ENCODE peak calls at places on chromosome 13, in four cellular contexts. L, N, T and H are unnamed samples.

GRCh38 chr13:71412231-71412630 is 454.8 kb downstream of the DACH1 start:
- DNase-seq in L (no peak), N (no peak), T (no peak), H (no peak)

GRCh38 chr13:52925775-52926285 is 77.4 kb upstream of the PCDH8 start:
- DNase-seq in L (no peak), N (no peak), T (no peak), H (no peak)

GRCh38 chr13:102626928-102627327 is 30.1 kb downstream of the TPP2 start:
- DNase-seq in L (no peak), N (no peak), T (no peak), H (no peak)

GRCh38 chr13:31764556-31764955 is 25.2 kb downstream of the RXFP2 start:
- DNase-seq in L (no peak), N (no peak), T (no peak), H (no peak)

GRCh38 chr13:45119990-45120864 is at the start of gene GTF2F2:
- DNase-seq in L (peak; percentile 90), N (peak; percentile 84), T (peak; percentile 91), H (peak; percentile 77)

GRCh38 chr13:31765441-31765840 is 26.1 kb downstream of the RXFP2 start:
- DNase-seq in L (peak; percentile 89), N (no peak), T (no peak), H (no peak)

GRCh38 chr13:114049026-114049425 is 75.2 kb upstream of the C13orf46 start:
- DNase-seq in L (no peak), N (no peak), T (no peak), H (no peak)

GRCh38 chr13:46313441-46314257 is 73.4 kb downstream of the RUBCNL start:
- DNase-seq in L (no peak), N (no peak), T (no peak), H (no peak)

GRCh38 chr13:45584816-45585215 is 30.7 kb downstream of the ERICH6B start:
- DNase-seq in L (no peak), N (peak; percentile 13), T (no peak), H (peak; percentile 16)

GRCh38 chr13:77521595-77522367 is 13.7 kb upstream of the SCEL start:
- DNase-seq in L (no peak), N (no peak), T (no peak), H (no peak)

GRCh38 chr13:99465454-99465853 is 35.8 kb upstream of the TM9SF2 start:
- DNase-seq in L (no peak), N (no peak), T (no peak), H (no peak)

GRCh38 chr13:60754691-60755090 is 357.7 kb downstream of the TDRD3 start:
- DNase-seq in L (no peak), N (no peak), T (no peak), H (no peak)
- H3K9ac ChIP-seq in L (no peak overlapping the region), N (no peak overlapping the region), T (no peak overlapping the region), H (no peak overlapping the region)

GRCh38 chr13:84303035-84303434 is 420.8 kb upstream of the SLITRK1 start:
- DNase-seq in L (no peak), N (no peak), T (no peak), H (no peak)
- TF ChIP-seq RAD21 in L (no peak), N (no peak), T (no peak), H (no peak)

GRCh38 chr13:20348645-20349408 is 116.7 kb upstream of the GJB6 start:
- DNase-seq in L (no peak), N (no peak), T (no peak), H (no peak)
- H3K9ac ChIP-seq in L (no peak overlapping the region), N (no peak overlapping the region), T (no peak overlapping the region), H (no peak overlapping the region)

DNA sequence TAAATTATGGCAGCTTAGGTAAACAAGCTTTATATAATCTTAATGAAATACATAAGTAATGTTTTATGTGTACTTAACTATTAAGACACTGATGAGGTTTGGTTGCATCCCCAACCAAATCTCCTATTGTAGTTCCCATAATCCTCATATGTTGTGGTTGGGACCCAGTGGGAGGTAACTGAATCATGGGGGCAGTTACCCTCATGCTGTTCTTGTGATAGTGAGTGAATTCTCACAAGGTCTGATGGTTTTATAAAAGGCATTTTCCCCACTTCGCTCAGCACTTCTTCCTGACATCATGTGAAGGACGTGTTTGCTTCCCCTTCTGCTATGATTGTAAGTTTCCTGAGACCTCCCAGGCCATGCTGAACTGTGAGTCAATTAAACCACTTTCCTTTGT is 212.7 kb downstream of the DIAPH3 start:
- DNase-seq in L (no peak), N (no peak), T (no peak), H (no peak)
- TF ChIP-seq RAD21 in L (no peak), N (no peak), T (no peak), H (no peak)

DNA sequence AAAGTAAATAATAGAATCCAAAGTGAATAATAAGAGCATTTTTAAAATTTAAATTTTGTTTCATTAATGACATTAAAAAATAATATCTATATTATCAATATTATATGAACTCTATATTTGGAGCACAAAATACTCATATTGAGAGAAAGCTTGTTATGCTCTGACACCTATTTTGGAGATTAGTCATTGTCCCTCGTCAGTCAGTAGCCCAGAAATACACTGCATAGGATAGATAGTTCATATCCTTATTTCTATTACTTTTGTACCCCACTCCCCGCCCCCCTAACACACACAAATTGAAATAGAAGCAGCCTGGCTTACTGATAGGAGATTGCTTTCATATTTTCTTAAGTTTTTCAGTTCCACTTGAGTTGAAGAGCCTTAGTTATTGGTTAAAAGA is 652.8 kb downstream of the PCDH9 start:
- DNase-seq in L (no peak), N (no peak), T (no peak), H (no peak)
- H3K9ac ChIP-seq in L (no peak overlapping the region), N (no peak overlapping the region), T (no peak overlapping the region), H (no peak overlapping the region)

GRCh38 chr13:108594153-108594552 is 35.3 kb upstream of the MYO16 start:
- DNase-seq in L (no peak), N (no peak), T (no peak), H (no peak)
- TF ChIP-seq RAD21 in L (no peak), N (no peak), T (no peak), H (no peak)

GRCh38 chr13:27605610-27606200 is 14.6 kb downstream of the LNX2 start:
- DNase-seq in L (peak; percentile 33), N (no peak), T (no peak), H (no peak)
- H3K9ac ChIP-seq in L (no peak overlapping the region), N (no peak overlapping the region), T (no peak overlapping the region), H (no peak overlapping the region)

GRCh38 chr13:47901451-47901850 is 99.6 kb downstream of the SUCLA2 start:
- DNase-seq in L (peak; percentile 37), N (no peak), T (no peak), H (no peak)
- TF ChIP-seq RAD21 in L (no peak), N (no peak), T (no peak), H (no peak)

GRCh38 chr13:75458696-75459422 is 23.1 kb downstream of the TBC1D4 start:
- DNase-seq in L (no peak), N (no peak), T (peak; percentile 48), H (no peak)
- H3K9ac ChIP-seq in L (no peak overlapping the region), N (no peak overlapping the region), T (no peak overlapping the region), H (no peak overlapping the region)

DNA sequence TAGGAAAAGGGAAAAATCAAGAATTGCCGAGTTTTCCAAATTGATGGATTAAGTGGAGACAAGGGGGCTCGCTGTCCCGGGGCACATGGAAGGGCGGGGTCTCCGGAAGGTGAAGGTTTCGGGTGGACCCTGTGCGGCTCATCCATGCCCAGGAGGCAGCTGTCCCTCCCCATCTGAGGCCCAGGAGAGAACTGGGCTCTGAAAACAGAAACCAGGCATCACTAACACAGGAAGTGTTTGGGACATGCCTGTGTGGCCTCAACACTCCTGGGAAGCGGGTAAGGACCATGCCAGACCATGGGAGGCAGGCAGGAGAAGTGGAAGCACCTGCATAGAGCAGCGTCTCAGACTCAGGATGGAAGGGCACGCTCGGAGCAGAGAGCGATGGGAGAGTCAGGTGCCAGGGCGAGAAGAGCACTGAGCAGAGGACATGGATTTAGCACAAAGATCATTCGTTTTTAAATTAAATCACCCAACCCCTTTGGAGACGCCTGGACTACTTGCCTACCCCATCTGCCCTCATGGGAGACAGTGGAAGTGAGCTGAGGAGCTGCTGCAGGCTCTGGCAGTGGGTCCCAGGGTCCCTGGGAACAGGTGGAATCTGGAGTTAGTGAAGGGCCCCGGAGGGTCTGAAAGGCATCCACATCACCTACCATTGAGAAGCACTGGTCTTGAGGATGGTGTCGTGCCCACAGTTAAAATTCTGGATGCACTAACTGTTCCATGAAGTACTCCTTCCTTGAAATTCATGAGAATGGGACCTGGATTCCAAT is 183.2 kb upstream of the SOX1 start:
- DNase-seq in L (no peak), N (no peak), T (no peak), H (no peak)
- TF ChIP-seq RAD21 in L (no peak), N (no peak), T (no peak), H (no peak)